ENCODE peak calls at places on chromosomes 3 and 15, in five cellular contexts. Q is choroid plexus epithelial cell, E is GM06990, K is OCI-LY7, C is esophagus squamous epithelium. A is an unnamed sample.

GRCh38 chr3:177374323-177374722 is 177.0 kb upstream of the TBL1XR1 start:
- DNase-seq in Q (no peak), E (no peak), K (no peak), C (no peak), A (no peak)

GRCh38 chr15:93037341-93038063 is 51.5 kb downstream of the RGMA start:
- DNase-seq in Q (peak; percentile 65), E (no peak), K (no peak), C (no peak), A (peak; percentile 68)

GRCh38 chr3:108202080-108202479 is 20.1 kb downstream of the IFT57 start:
- DNase-seq in Q (no peak), E (no peak), K (no peak), C (no peak), A (no peak)

GRCh38 chr3:166304509-166305063 is 467.4 kb upstream of the BCHE start:
- DNase-seq in Q (no peak), E (no peak), K (no peak), C (no peak), A (peak; percentile 3)

GRCh38 chr3:170792511-170792910 is 77.5 kb downstream of the RPL22L1 start:
- DNase-seq in Q (peak; percentile 39), E (no peak), K (no peak), C (no peak), A (no peak)

GRCh38 chr3:149383703-149384102 is 6.3 kb upstream of the TM4SF1 start:
- DNase-seq in Q (no peak), E (no peak), K (no peak), C (no peak), A (no peak)

GRCh38 chr3:132318451-132318850 is 1.2 kb downstream of the ACP3 start:
- DNase-seq in Q (peak; percentile 38), E (no peak), K (no peak), C (no peak), A (peak; percentile 25)

GRCh38 chr3:59658236-59658635 is 608.4 kb upstream of the CFAP20DC start:
- DNase-seq in Q (no peak), E (no peak), K (no peak), C (no peak), A (no peak)

GRCh38 chr3:13025090-13025489 is 48.1 kb downstream of the IQSEC1 start:
- DNase-seq in Q (peak; percentile 61), E (no peak), K (no peak), C (no peak), A (peak; percentile 22)

GRCh38 chr3:10933021-10933420 is 59.5 kb upstream of the SLC6A1 start:
- DNase-seq in Q (no peak), E (no peak), K (no peak), C (no peak), A (no peak)

GRCh38 chr15:90611157-90611556 is 81.4 kb downstream of the CRTC3 start:
- DNase-seq in Q (no peak), E (no peak), K (no peak), C (no peak), A (no peak)

GRCh38 chr3:179454887-179455286 is 3.6 kb upstream of the GNB4 start:
- DNase-seq in Q (peak; percentile 35), E (no peak), K (no peak), C (no peak), A (no peak)

GRCh38 chr3:168889666-168890065 is 773.8 kb downstream of the MECOM start:
- DNase-seq in Q (no peak), E (no peak), K (no peak), C (no peak), A (no peak)

GRCh38 chr3:36514171-36514570 is 133.9 kb downstream of the STAC start:
- DNase-seq in Q (no peak), E (no peak), K (no peak), C (no peak), A (no peak)

GRCh38 chr3:71005797-71006321 is 577.7 kb downstream of the FOXP1 start:
- DNase-seq in Q (peak; percentile 85), E (no peak), K (no peak), C (no peak), A (no peak)

GRCh38 chr15:34582461-34583357 is 742 bp downstream of the GOLGA8B start:
- DNase-seq in Q (peak; percentile 18), E (peak; percentile 65), K (peak; percentile 59), C (no peak), A (peak; percentile 24)

GRCh38 chr3:194584866-194585265 is 48.4 kb downstream of the TMEM44 start:
- DNase-seq in Q (no peak), E (no peak), K (no peak), C (no peak), A (no peak)

GRCh38 chr3:113676252-113676651 is 20.2 kb downstream of the USF3 start:
- DNase-seq in Q (no peak), E (no peak), K (no peak), C (no peak), A (no peak)

GRCh38 chr3:57152761-57153160 is 12.4 kb downstream of the IL17RD start:
- DNase-seq in Q (no peak), E (no peak), K (no peak), C (no peak), A (no peak)

GRCh38 chr3:126342991-126343661 is 14.1 kb downstream of the KLF15 start:
- DNase-seq in Q (peak; percentile 33), E (peak; percentile 57), K (no peak), C (no peak), A (peak; percentile 27)

GRCh38 chr3:58206406-58207011 is 4.3 kb downstream of the DNASE1L3 start:
- DNase-seq in Q (peak; percentile 27), E (peak; percentile 41), K (no peak), C (no peak), A (no peak)

GRCh38 chr15:46088486-46089437 is 453.9 kb downstream of the SQOR start:
- DNase-seq in Q (peak; percentile 5), E (no peak), K (no peak), C (no peak), A (no peak)

GRCh38 chr3:88000853-88001252 is 58.0 kb downstream of the CGGBP1 start:
- DNase-seq in Q (peak; percentile 52), E (no peak), K (peak; percentile 33), C (no peak), A (peak; percentile 11)

GRCh38 chr15:29018406-29018805 is 132.6 kb downstream of the APBA2 start:
- DNase-seq in Q (no peak), E (no peak), K (no peak), C (no peak), A (no peak)

GRCh38 chr3:120170223-120170622 is 76.0 kb upstream of the GSK3B start:
- DNase-seq in Q (no peak), E (no peak), K (no peak), C (no peak), A (peak; percentile 35)

GRCh38 chr3:123834631-123835030 is 49.5 kb downstream of the MYLK start:
- DNase-seq in Q (peak; percentile 75), E (no peak), K (no peak), C (no peak), A (peak; percentile 72)

GRCh38 chr3:149336925-149337324 is 3.5 kb upstream of the TM4SF18 start:
- DNase-seq in Q (no peak), E (no peak), K (no peak), C (no peak), A (no peak)

GRCh38 chr15:56040081-56041035 is 46.9 kb upstream of the NEDD4 start:
- DNase-seq in Q (peak; percentile 97), E (no peak), K (no peak), C (peak; percentile 3), A (peak; percentile 94)

GRCh38 chr3:119145128-119145499 is 851 bp upstream of the TEX55 start:
- DNase-seq in Q (no peak), E (no peak), K (no peak), C (no peak), A (no peak)

GRCh38 chr15:57892181-57892580 is 173.3 kb downstream of the ALDH1A2 start:
- DNase-seq in Q (peak; percentile 16), E (no peak), K (no peak), C (no peak), A (peak; percentile 21)

GRCh38 chr3:127815001-127815400 is 7.3 kb downstream of the MGLL start:
- DNase-seq in Q (no peak), E (no peak), K (no peak), C (no peak), A (no peak)

GRCh38 chr3:127815641-127816605 is 6.4 kb downstream of the MGLL start:
- DNase-seq in Q (no peak), E (no peak), K (no peak), C (no peak), A (no peak)

GRCh38 chr3:127819086-127819485 is 3.2 kb downstream of the MGLL start:
- DNase-seq in Q (no peak), E (no peak), K (no peak), C (no peak), A (no peak)

GRCh38 chr3:127817331-127817821 is 4.9 kb downstream of the MGLL start:
- DNase-seq in Q (peak; percentile 58), E (no peak), K (no peak), C (no peak), A (peak; percentile 79)

DNA sequence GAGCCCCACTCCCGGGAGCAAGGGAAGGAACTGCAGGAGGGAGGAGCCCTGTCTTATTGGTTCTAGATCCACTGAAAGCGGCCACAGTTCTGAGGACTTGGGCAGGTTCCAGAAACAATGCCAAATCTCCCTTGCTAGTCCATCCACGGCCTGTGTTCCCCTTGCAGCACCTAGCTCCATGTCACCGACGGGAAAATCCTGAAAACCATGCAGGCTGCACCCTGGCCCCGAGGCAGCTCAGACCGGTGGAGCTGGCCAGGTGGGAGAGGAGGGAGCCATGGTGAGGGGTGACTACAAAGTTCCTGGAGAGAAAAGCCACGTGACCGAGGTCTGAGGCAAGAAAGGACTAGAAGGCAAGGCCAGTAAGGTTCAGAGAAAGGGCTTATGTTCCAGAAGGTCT is 5.5 kb downstream of the MGLL start:
- DNase-seq in Q (no peak), E (no peak), K (no peak), C (no peak), A (no peak)
- H3K4me3 ChIP-seq in Q (no peak overlapping the region), E (no peak overlapping the region), K (no peak overlapping the region), C (no peak overlapping the region), A (no peak overlapping the region)

GRCh38 chr3:140088058-140088457 is 153.1 kb downstream of the CLSTN2 start:
- DNase-seq in Q (no peak), E (no peak), K (no peak), C (no peak), A (no peak)
- H3K4me3 ChIP-seq in Q (no peak overlapping the region), E (no peak overlapping the region), K (no peak overlapping the region), C (no peak overlapping the region), A (no peak overlapping the region)

DNA sequence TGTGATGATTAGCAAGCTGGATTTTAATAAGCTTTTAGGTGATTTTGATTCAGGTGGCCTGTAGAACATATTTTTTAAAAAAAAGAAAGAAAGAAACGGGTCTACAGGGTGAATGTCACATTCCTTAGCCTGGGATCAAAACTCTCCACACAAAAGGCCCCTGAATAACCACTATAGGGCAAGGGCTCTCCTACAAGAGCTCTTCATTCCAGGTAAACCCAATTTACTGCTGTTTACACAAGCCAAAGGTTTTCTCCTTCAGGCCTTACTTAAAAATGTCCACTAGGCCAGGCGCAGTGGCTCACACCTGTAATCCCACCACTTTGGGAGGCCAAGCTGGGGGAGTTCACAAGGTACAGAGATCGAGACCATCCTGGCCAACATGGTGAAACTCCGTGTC is 8.3 kb downstream of the MSL2 start:
- DNase-seq in Q (no peak), E (no peak), K (no peak), C (no peak), A (no peak)
- H3K4me3 ChIP-seq in Q (no peak overlapping the region), E (no peak overlapping the region), K (peak overlapping the region; percentile 12), C (no peak overlapping the region), A (no peak overlapping the region)

GRCh38 chr3:137763594-137763938 is 549 bp upstream of the SOX14 start:
- DNase-seq in Q (no peak), E (no peak), K (no peak), C (no peak), A (no peak)
- H3K4me3 ChIP-seq in Q (no peak overlapping the region), E (no peak overlapping the region), K (no peak overlapping the region), C (no peak overlapping the region), A (no peak overlapping the region)